ENCODE peak calls at places on chromosomes 4 and X, in ten cellular contexts. L is fibroblast of lung; P is coronary artery; W is CD4-positive, alpha-beta T cell; Q is pancreas; E is RWPE1; A is psoas muscle; Z is IMR-90; G is aorta; B is CD4-positive, alpha-beta memory T cell. O is an unnamed sample.

GRCh38 chr4:185597532-185598188 is 62.4 kb upstream of the PDLIM3 start:
- DNase-seq in L (peak), P (no peak), W (peak), Q (peak), E (peak), A (peak), Z (peak), G (peak), B (peak), O (peak)

GRCh38 chr4:23966720-23967119 is 76.9 kb upstream of the PPARGC1A start:
- DNase-seq in L (no peak), P (no peak), W (no peak), Q (no peak), E (no peak), A (no peak), Z (no peak), G (no peak), B (no peak), O (no peak)

GRCh38 chrX:19698125-19698524 is 182.8 kb upstream of the MAP3K15 start:
- DNase-seq in L (peak), P (no peak), W (no peak), Q (no peak), E (no peak), A (no peak), Z (peak), G (no peak), B (no peak), O (no peak)

GRCh38 chrX:119756926-119757635 is 1.3 kb upstream of the SOWAHD start:
- DNase-seq in L (no peak), P (no peak), W (no peak), Q (no peak), E (no peak), A (no peak), Z (no peak), G (no peak), B (no peak), O (no peak)

GRCh38 chr4:106080376-106080775 is 185.1 kb downstream of the NPNT start:
- DNase-seq in L (no peak), P (no peak), W (no peak), Q (no peak), E (no peak), A (no peak), Z (peak), G (no peak), B (no peak), O (no peak)

GRCh38 chrX:24245201-24245600 is 68.7 kb downstream of the SUPT20HL2 start:
- DNase-seq in L (peak), P (no peak), W (no peak), Q (no peak), E (peak), A (no peak), Z (peak), G (no peak), B (no peak), O (peak)

GRCh38 chrX:3362956-3363355 is 16.5 kb upstream of the MXRA5 start:
- DNase-seq in L (no peak), P (no peak), W (no peak), Q (no peak), E (peak), A (no peak), Z (no peak), G (no peak), B (no peak), O (no peak)

GRCh38 chrX:119853449-119853848 is 686 bp upstream of the UPF3B start:
- DNase-seq in L (no peak), P (no peak), W (no peak), Q (no peak), E (no peak), A (no peak), Z (no peak), G (no peak), B (no peak), O (no peak)

GRCh38 chr4:185311113-185311888 is 84.4 kb downstream of the LRP2BP start:
- DNase-seq in L (no peak), P (no peak), W (no peak), Q (no peak), E (no peak), A (no peak), Z (no peak), G (no peak), B (no peak), O (no peak)

DNA sequence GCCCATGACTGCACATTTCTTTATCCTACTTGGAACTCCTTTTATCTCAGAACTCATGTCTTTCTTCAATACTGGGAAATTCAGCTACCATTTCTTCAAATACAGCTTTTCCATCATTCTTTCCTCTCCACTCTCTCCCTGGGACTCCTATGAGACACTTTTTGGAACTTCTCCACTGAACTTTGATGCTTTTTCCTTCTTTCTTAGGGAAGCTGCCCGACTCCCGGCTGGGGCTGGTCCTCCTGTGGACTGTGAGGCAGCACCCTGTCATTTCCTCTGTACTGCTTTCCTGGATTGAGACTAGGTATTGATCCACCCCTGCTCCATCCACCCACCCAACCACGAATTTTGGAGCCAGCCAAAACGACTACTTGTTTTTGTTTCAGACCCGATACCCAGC is 40.0 kb downstream of the ZFYVE28 start:
- DNase-seq in L (no peak), P (no peak), W (no peak), Q (no peak), E (no peak), A (no peak), Z (no peak), G (no peak), B (no peak), O (no peak)
- H3K27ac ChIP-seq in L (no peak), P (no peak), W (no peak), Q (no peak), E (no peak), A (no peak), Z (no peak), G (no peak), B (no peak), O (no peak)

GRCh38 chr4:149911371-149911770 is 95.7 kb upstream of the IQCM start:
- DNase-seq in L (no peak), P (no peak), W (no peak), Q (no peak), E (no peak), A (no peak), Z (no peak), G (no peak), B (no peak), O (no peak)
- H3K27ac ChIP-seq in L (no peak), P (no peak), W (no peak), Q (no peak), E (no peak), A (no peak), Z (no peak), G (no peak), B (no peak), O (no peak)

DNA sequence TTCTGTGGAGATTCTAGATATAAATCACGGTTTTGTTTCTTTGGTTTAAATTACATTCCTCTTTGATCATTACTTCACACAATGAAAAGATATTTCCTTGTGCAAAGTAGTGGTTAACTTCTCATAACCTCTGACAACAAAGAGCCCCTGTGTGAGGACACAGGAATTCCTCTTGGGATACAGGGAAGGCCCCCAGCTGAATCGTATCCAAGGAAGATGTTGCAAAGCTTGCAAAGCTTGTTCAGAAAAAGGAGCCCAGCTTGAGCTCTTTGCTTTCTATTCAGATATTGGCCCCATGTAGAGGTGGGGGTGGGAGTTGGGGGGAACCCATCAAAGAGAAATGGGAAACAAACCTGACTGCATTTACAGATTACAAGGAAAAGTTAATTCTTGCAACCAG is 145.7 kb downstream of the RELL1 start:
- DNase-seq in L (peak), P (no peak), W (no peak), Q (peak), E (no peak), A (no peak), Z (no peak), G (no peak), B (no peak), O (no peak)
- H3K27ac ChIP-seq in L (no peak), P (no peak), W (no peak), Q (no peak), E (no peak), A (no peak), Z (no peak), G (no peak), B (no peak), O (no peak)

GRCh38 chr4:16860506-16860905 is 37.9 kb downstream of the LDB2 start:
- DNase-seq in L (peak), P (no peak), W (no peak), Q (no peak), E (no peak), A (no peak), Z (peak), G (no peak), B (no peak), O (no peak)
- H3K27ac ChIP-seq in L (peak), P (peak), W (no peak), Q (no peak), E (no peak), A (peak), Z (no peak), G (no peak), B (no peak), O (no peak)

DNA sequence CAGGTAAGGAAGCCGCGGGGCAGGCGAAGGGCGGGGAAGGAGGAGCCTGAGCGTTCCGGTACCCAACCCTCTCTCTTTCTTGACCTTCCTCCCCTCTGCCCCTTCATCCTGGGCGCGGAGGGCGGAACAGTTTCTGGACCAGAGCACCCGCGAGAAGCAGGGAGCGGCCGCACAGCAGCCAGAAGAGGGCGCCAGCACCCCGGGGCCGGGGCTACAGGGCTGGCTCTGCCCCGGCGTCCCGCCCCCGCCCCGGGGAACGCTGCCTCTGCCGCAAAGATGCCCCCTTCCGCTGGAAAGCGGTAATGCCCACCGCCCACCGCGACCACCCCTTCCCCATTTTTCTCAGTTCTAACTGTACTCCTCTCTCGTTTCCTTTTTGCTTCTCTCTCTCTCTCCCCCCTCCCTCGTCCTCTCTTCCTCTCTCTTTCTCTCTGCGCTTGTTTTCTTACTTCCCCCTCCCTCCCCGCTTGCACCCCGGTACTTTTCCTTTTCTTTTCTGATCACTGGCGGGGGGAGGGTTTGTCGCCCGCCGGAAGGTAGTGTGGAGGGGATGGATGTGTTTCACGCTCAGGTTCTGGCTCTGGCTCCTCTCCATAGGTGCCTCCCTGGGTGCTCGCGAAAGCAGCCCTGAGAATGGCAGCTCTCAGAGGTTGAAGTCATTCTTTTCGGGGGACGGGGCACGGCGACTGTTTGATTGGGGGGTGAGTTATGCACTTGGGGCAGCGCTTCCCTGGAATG is 13.1 kb upstream of the PRDM8 start:
- DNase-seq in L (peak), P (peak), W (peak), Q (peak), E (peak), A (peak), Z (peak), G (peak), B (peak), O (no peak)
- H3K27ac ChIP-seq in L (peak), P (peak), W (peak), Q (peak), E (peak), A (peak), Z (peak), G (no peak), B (peak), O (peak)

GRCh38 chr4:76091052-76091451 is 16.5 kb downstream of the ART3 start:
- DNase-seq in L (no peak), P (no peak), W (no peak), Q (no peak), E (peak), A (no peak), Z (no peak), G (no peak), B (no peak), O (peak)
- H3K27ac ChIP-seq in L (no peak), P (no peak), W (no peak), Q (no peak), E (no peak), A (peak), Z (no peak), G (no peak), B (no peak), O (peak)

GRCh38 chr4:168716411-168717129 is 219.7 kb downstream of the PALLD start:
- DNase-seq in L (no peak), P (no peak), W (no peak), Q (no peak), E (no peak), A (no peak), Z (no peak), G (no peak), B (no peak), O (no peak)

GRCh38 chr4:168717852-168718251 is 221.0 kb downstream of the PALLD start:
- DNase-seq in L (peak), P (no peak), W (no peak), Q (no peak), E (no peak), A (no peak), Z (peak), G (no peak), B (no peak), O (peak)

GRCh38 chr4:168712316-168712855 is 215.5 kb downstream of the PALLD start:
- DNase-seq in L (peak), P (no peak), W (no peak), Q (no peak), E (no peak), A (no peak), Z (no peak), G (no peak), B (no peak), O (no peak)

GRCh38 chr4:168713193-168713592 is 216.3 kb downstream of the PALLD start:
- DNase-seq in L (no peak), P (no peak), W (no peak), Q (no peak), E (no peak), A (no peak), Z (no peak), G (no peak), B (no peak), O (no peak)

GRCh38 chr4:168715889-168716288 is 219.0 kb downstream of the PALLD start:
- DNase-seq in L (no peak), P (no peak), W (no peak), Q (no peak), E (no peak), A (no peak), Z (no peak), G (no peak), B (no peak), O (no peak)
- H3K27ac ChIP-seq in L (no peak), P (peak), W (no peak), Q (no peak), E (no peak), A (no peak), Z (no peak), G (peak), B (no peak), O (no peak)

GRCh38 chrX:68842781-68843581 is 14.2 kb downstream of the EFNB1 start:
- DNase-seq in L (peak), P (no peak), W (no peak), Q (no peak), E (no peak), A (no peak), Z (peak), G (peak), B (no peak), O (no peak)
- H3K27ac ChIP-seq in L (no peak), P (peak), W (no peak), Q (no peak), E (peak), A (no peak), Z (no peak), G (no peak), B (no peak), O (peak)

O was measured in epithelial cell of prostate.